ENCODE peak calls at places on chromosomes 6 and 20, in eight cellular contexts. I is heart right ventricle; V is A549; O is amygdala; S is erythroblast; D is stimulated activated CD8-positive, alpha-beta memory T cell treated with anti-CD3 and anti-CD28 coated beads, Interleukin-2, amount 100 ng/mL, for 1 hour; R is fibroblast of the aortic adventitia; G is transverse colon. P is an unnamed sample.

GRCh38 chr6:168125429-168126001 is 46.5 kb upstream of the FRMD1 start:
- DNase-seq in I (no peak), V (no peak), O (no peak), S (no peak), D (no peak), R (no peak), G (no peak), P (no peak)

GRCh38 chr20:59573837-59574236 is 30.5 kb upstream of the PHACTR3 start:
- DNase-seq in I (no peak), V (no peak), O (no peak), S (no peak), D (no peak), R (no peak), G (no peak), P (no peak)

GRCh38 chr20:57627972-57628650 is 7.9 kb upstream of the ZBP1 start:
- DNase-seq in I (peak; percentile 76), V (no peak), O (peak; percentile 25), S (no peak), D (no peak), R (peak; percentile 47), G (peak; percentile 44), P (peak; percentile 74)

GRCh38 chr20:39269031-39269461 is 306.9 kb downstream of the DHX35 start:
- DNase-seq in I (peak; percentile 55), V (peak; percentile 51), O (peak; percentile 52), S (peak; percentile 61), D (no peak), R (peak; percentile 17), G (peak; percentile 40), P (peak; percentile 14)

GRCh38 chr6:131792091-131792496 is 15.7 kb upstream of the ENPP1 start:
- DNase-seq in I (no peak), V (no peak), O (no peak), S (no peak), D (no peak), R (no peak), G (no peak), P (peak; percentile 16)

GRCh38 chr6:138724015-138724414 is 49.6 kb upstream of the CCDC28A start:
- DNase-seq in I (peak; percentile 43), V (no peak), O (peak; percentile 7), S (no peak), D (no peak), R (peak; percentile 12), G (peak; percentile 16), P (peak; percentile 13)

GRCh38 chr6:149938571-149939462 is 3.0 kb upstream of the ULBP2 start:
- DNase-seq in I (no peak), V (peak; percentile 20), O (no peak), S (no peak), D (no peak), R (no peak), G (no peak), P (peak; percentile 9)

GRCh38 chr20:44138859-44139258 is 48.1 kb downstream of the JPH2 start:
- DNase-seq in I (peak; percentile 54), V (no peak), O (no peak), S (no peak), D (no peak), R (no peak), G (no peak), P (no peak)

GRCh38 chr20:1907586-1907985 is 12.4 kb downstream of the SIRPA start:
- DNase-seq in I (no peak), V (no peak), O (no peak), S (no peak), D (no peak), R (peak; percentile 29), G (no peak), P (peak; percentile 42)

GRCh38 chr20:43355610-43356009 is 102.1 kb upstream of the SRSF6 start:
- DNase-seq in I (no peak), V (no peak), O (no peak), S (no peak), D (no peak), R (no peak), G (no peak), P (no peak)

GRCh38 chr6:7249391-7249790 is 63.6 kb downstream of the SSR1 start:
- DNase-seq in I (no peak), V (no peak), O (no peak), S (no peak), D (no peak), R (no peak), G (no peak), P (peak; percentile 30)

GRCh38 chr6:131694832-131695426 is 6.3 kb downstream of the OR2A4 start:
- DNase-seq in I (peak; percentile 54), V (peak; percentile 50), O (peak; percentile 34), S (peak; percentile 72), D (no peak), R (peak; percentile 75), G (peak; percentile 33), P (peak; percentile 76)

GRCh38 chr20:63463400-63464288 is 8.8 kb downstream of the KCNQ2 start:
- DNase-seq in I (no peak), V (no peak), O (no peak), S (no peak), D (no peak), R (no peak), G (no peak), P (peak; percentile 6)

GRCh38 chr20:50427740-50428462 is 82.3 kb upstream of the PTPN1 start:
- DNase-seq in I (no peak), V (no peak), O (no peak), S (no peak), D (no peak), R (peak; percentile 47), G (no peak), P (peak; percentile 65)

GRCh38 chr6:146027586-146028249 is 1.1 kb upstream of the GRM1 start:
- DNase-seq in I (no peak), V (no peak), O (peak; percentile 31), S (no peak), D (no peak), R (no peak), G (peak; percentile 6), P (no peak)

GRCh38 chr6:32491703-32492102 is 38.4 kb downstream of the HLA-DRB5 start:
- DNase-seq in I (no peak), V (no peak), O (no peak), S (no peak), D (no peak), R (no peak), G (no peak), P (no peak)

GRCh38 chr6:154567695-154568220 is 57.3 kb upstream of the CNKSR3 start:
- DNase-seq in I (no peak), V (no peak), O (no peak), S (no peak), D (no peak), R (no peak), G (no peak), P (no peak)

GRCh38 chr20:34558320-34559202 is at the start of gene MAP1LC3A:
- DNase-seq in I (peak; percentile 95), V (peak; percentile 91), O (peak; percentile 95), S (peak; percentile 99), D (peak; percentile 88), R (peak; percentile 93), G (peak; percentile 96), P (peak; percentile 97)

GRCh38 chr20:2114106-2114505 is 12.5 kb downstream of the STK35 start:
- DNase-seq in I (no peak), V (no peak), O (no peak), S (no peak), D (no peak), R (no peak), G (no peak), P (no peak)

GRCh38 chr6:44111434-44112417 is 15.5 kb downstream of the MRPL14 start:
- DNase-seq in I (no peak), V (no peak), O (no peak), S (no peak), D (no peak), R (no peak), G (no peak), P (no peak)

GRCh38 chr6:141107562-141108160 is 1025.1 kb upstream of the GJE1 start:
- DNase-seq in I (no peak), V (no peak), O (no peak), S (no peak), D (no peak), R (peak; percentile 41), G (no peak), P (no peak)

GRCh38 chr6:130313206-130313605 is 52.6 kb upstream of the TMEM200A start:
- DNase-seq in I (no peak), V (no peak), O (no peak), S (no peak), D (no peak), R (no peak), G (no peak), P (no peak)

GRCh38 chr20:36496707-36497669 is 44.3 kb upstream of the MYL9 start:
- DNase-seq in I (no peak), V (no peak), O (no peak), S (no peak), D (no peak), R (no peak), G (no peak), P (no peak)

GRCh38 chr20:17138237-17138636 is 88.6 kb upstream of the PCSK2 start:
- DNase-seq in I (no peak), V (no peak), O (peak; percentile 9), S (no peak), D (no peak), R (no peak), G (no peak), P (no peak)

P was measured in fibroblast of lung.